ENCODE peak calls at places on chromosomes 1 and 21, in seven cellular contexts. X is HCT116, J is GM23248, N is PC-3, B is OCI-LY7, Y is GM23338, H is MM.1S. K is an unnamed sample.

GRCh38 chr1:234919061-234919755 is 209.4 kb downstream of the TOMM20 start:
- DNase-seq in X (no peak), J (no peak), N (no peak), B (no peak), Y (no peak), H (no peak), K (no peak)

GRCh38 chr1:110235181-110235838 is 25.2 kb downstream of the KCNC4 start:
- DNase-seq in X (no peak), J (no peak), N (no peak), B (no peak), Y (no peak), H (no peak), K (no peak)

GRCh38 chr1:32716312-32717126 is 13.9 kb upstream of the SYNC start:
- DNase-seq in X (peak), J (no peak), N (peak), B (peak), Y (peak), H (peak), K (peak)

GRCh38 chr1:15557594-15557993 is 27.3 kb downstream of the AGMAT start:
- DNase-seq in X (no peak), J (peak), N (no peak), B (no peak), Y (no peak), H (no peak), K (no peak)

GRCh38 chr1:83882906-83883305 is 116.0 kb downstream of the TTLL7 start:
- DNase-seq in X (peak), J (peak), N (peak), B (peak), Y (peak), H (no peak), K (peak)

GRCh38 chr1:247352175-247352574 is 20.5 kb upstream of the ZNF496 start:
- DNase-seq in X (no peak), J (no peak), N (peak), B (no peak), Y (no peak), H (no peak), K (no peak)

GRCh38 chr1:235806128-235806527 is 60.6 kb downstream of the LYST start:
- DNase-seq in X (no peak), J (no peak), N (no peak), B (no peak), Y (no peak), H (no peak), K (no peak)

GRCh38 chr1:71304125-71304524 is 223.3 kb upstream of the ZRANB2 start:
- DNase-seq in X (no peak), J (no peak), N (no peak), B (no peak), Y (no peak), H (no peak), K (no peak)

GRCh38 chr21:26072891-26073615 is 97.5 kb downstream of the APP start:
- DNase-seq in X (no peak), J (peak), N (no peak), B (no peak), Y (no peak), H (no peak), K (no peak)

GRCh38 chr1:170487503-170487902 is 44.5 kb upstream of the GORAB start:
- DNase-seq in X (no peak), J (no peak), N (no peak), B (no peak), Y (peak), H (no peak), K (no peak)

GRCh38 chr1:85943526-85943925 is 213.0 kb downstream of the COL24A1 start:
- DNase-seq in X (no peak), J (no peak), N (no peak), B (no peak), Y (no peak), H (no peak), K (no peak)

GRCh38 chr1:213376862-213377372 is 325.9 kb downstream of the RPS6KC1 start:
- DNase-seq in X (no peak), J (no peak), N (no peak), B (no peak), Y (peak), H (no peak), K (peak)

GRCh38 chr1:33758698-33759097 is 105.2 kb upstream of the HMGB4 start:
- DNase-seq in X (no peak), J (peak), N (no peak), B (no peak), Y (no peak), H (no peak), K (no peak)

GRCh38 chr1:183205196-183205781 is 19.2 kb downstream of the LAMC2 start:
- DNase-seq in X (no peak), J (peak), N (no peak), B (no peak), Y (no peak), H (no peak), K (no peak)

GRCh38 chr1:29998686-29999085 is 724.7 kb downstream of the MATN1 start:
- DNase-seq in X (no peak), J (no peak), N (no peak), B (no peak), Y (no peak), H (no peak), K (no peak)

GRCh38 chr1:226110249-226111108 is 48.0 kb downstream of the H3-3A start:
- DNase-seq in X (no peak), J (peak), N (peak), B (peak), Y (peak), H (peak), K (peak)

GRCh38 chr1:46757256-46757955 is 38.5 kb upstream of the EFCAB14 start:
- DNase-seq in X (no peak), J (peak), N (peak), B (no peak), Y (peak), H (no peak), K (no peak)

GRCh38 chr1:21594935-21595897 is 73.9 kb downstream of the RAP1GAP start:
- DNase-seq in X (peak), J (peak), N (peak), B (peak), Y (peak), H (peak), K (peak)

GRCh38 chr1:242605521-242605920 is 81.0 kb upstream of the PLD5 start:
- DNase-seq in X (no peak), J (no peak), N (peak), B (no peak), Y (no peak), H (no peak), K (no peak)

GRCh38 chr1:243956448-243956847 is 94.6 kb upstream of the ZBTB18 start:
- DNase-seq in X (no peak), J (peak), N (no peak), B (no peak), Y (no peak), H (no peak), K (no peak)

GRCh38 chr1:236280438-236281285 is 1.1 kb downstream of the ERO1B start:
- DNase-seq in X (no peak), J (no peak), N (peak), B (peak), Y (peak), H (peak), K (peak)

GRCh38 chr1:212816567-212817278 is 25.0 kb downstream of the TATDN3 start:
- DNase-seq in X (no peak), J (peak), N (peak), B (no peak), Y (no peak), H (no peak), K (no peak)

GRCh38 chr1:230342019-230342418 is 84.1 kb downstream of the PGBD5 start:
- DNase-seq in X (no peak), J (peak), N (no peak), B (no peak), Y (no peak), H (no peak), K (no peak)

GRCh38 chr1:234477373-234478151 is 1.4 kb downstream of the TARBP1 start:
- DNase-seq in X (no peak), J (peak), N (no peak), B (no peak), Y (no peak), H (no peak), K (no peak)

GRCh38 chr1:25073640-25074270 is 143.7 kb upstream of the RUNX3 start:
- DNase-seq in X (no peak), J (no peak), N (no peak), B (no peak), Y (no peak), H (no peak), K (peak)

GRCh38 chr21:31687108-31687507 is 27.6 kb downstream of the SOD1 start:
- DNase-seq in X (no peak), J (no peak), N (no peak), B (no peak), Y (no peak), H (no peak), K (no peak)

GRCh38 chr1:44050261-44050660 is 19.0 kb upstream of the SLC6A9 start:
- DNase-seq in X (no peak), J (no peak), N (peak), B (no peak), Y (no peak), H (no peak), K (no peak)

GRCh38 chr1:16207318-16208269 is 4.9 kb downstream of the ARHGEF19 start:
- DNase-seq in X (no peak), J (peak), N (no peak), B (no peak), Y (peak), H (no peak), K (peak)

GRCh38 chr1:246800800-246801199 is 76.6 kb downstream of the SCCPDH start:
- DNase-seq in X (no peak), J (no peak), N (no peak), B (no peak), Y (no peak), H (no peak), K (no peak)

GRCh38 chr1:86104606-86105532 is 51.7 kb downstream of the COL24A1 start:
- DNase-seq in X (no peak), J (no peak), N (peak), B (no peak), Y (no peak), H (no peak), K (peak)

GRCh38 chr1:164801791-164802572 is 243.0 kb downstream of the PBX1 start:
- DNase-seq in X (no peak), J (no peak), N (no peak), B (no peak), Y (no peak), H (no peak), K (no peak)

GRCh38 chr1:194618101-194618500 is 1431.7 kb upstream of the B3GALT2 start:
- DNase-seq in X (no peak), J (no peak), N (no peak), B (no peak), Y (no peak), H (no peak), K (no peak)

GRCh38 chr1:183022202-183023145 is 746 bp upstream of the LAMC1 start:
- DNase-seq in X (peak), J (peak), N (peak), B (peak), Y (peak), H (peak), K (peak)

GRCh38 chr1:151286619-151287340 is 4.7 kb downstream of the ZNF687 start:
- DNase-seq in X (no peak), J (no peak), N (no peak), B (no peak), Y (no peak), H (no peak), K (no peak)

GRCh38 chr1:107963601-107964396 is 1.2 kb downstream of the VAV3 start:
- DNase-seq in X (no peak), J (peak), N (no peak), B (peak), Y (peak), H (peak), K (peak)

GRCh38 chr1:153150846-153151245 is at the start of gene SPRR2G:
- DNase-seq in X (no peak), J (no peak), N (no peak), B (no peak), Y (no peak), H (no peak), K (no peak)

GRCh38 chr21:25273945-25274344 is 333.3 kb downstream of the MRPL39 start:
- DNase-seq in X (no peak), J (no peak), N (no peak), B (no peak), Y (no peak), H (no peak), K (no peak)

GRCh38 chr21:15775291-15775690 is 45.5 kb downstream of the USP25 start:
- DNase-seq in X (no peak), J (peak), N (no peak), B (no peak), Y (peak), H (no peak), K (no peak)

GRCh38 chr21:39041815-39042214 is 141.4 kb downstream of the PSMG1 start:
- DNase-seq in X (no peak), J (no peak), N (no peak), B (no peak), Y (no peak), H (no peak), K (no peak)

GRCh38 chr1:36172983-36173382 is 17.0 kb downstream of the MAP7D1 start:
- DNase-seq in X (no peak), J (peak), N (peak), B (no peak), Y (no peak), H (no peak), K (no peak)

GRCh38 chr1:240591552-240591951 is 20.4 kb downstream of the GREM2 start:
- DNase-seq in X (no peak), J (no peak), N (no peak), B (no peak), Y (no peak), H (no peak), K (no peak)

GRCh38 chr1:240591078-240591477 is 20.9 kb downstream of the GREM2 start:
- DNase-seq in X (no peak), J (no peak), N (no peak), B (no peak), Y (no peak), H (no peak), K (no peak)

GRCh38 chr1:240589585-240590110 is 22.3 kb downstream of the GREM2 start:
- DNase-seq in X (no peak), J (no peak), N (no peak), B (no peak), Y (no peak), H (no peak), K (no peak)

GRCh38 chr1:240582953-240583352 is 29.0 kb downstream of the GREM2 start:
- DNase-seq in X (no peak), J (peak), N (no peak), B (no peak), Y (no peak), H (no peak), K (no peak)

DNA sequence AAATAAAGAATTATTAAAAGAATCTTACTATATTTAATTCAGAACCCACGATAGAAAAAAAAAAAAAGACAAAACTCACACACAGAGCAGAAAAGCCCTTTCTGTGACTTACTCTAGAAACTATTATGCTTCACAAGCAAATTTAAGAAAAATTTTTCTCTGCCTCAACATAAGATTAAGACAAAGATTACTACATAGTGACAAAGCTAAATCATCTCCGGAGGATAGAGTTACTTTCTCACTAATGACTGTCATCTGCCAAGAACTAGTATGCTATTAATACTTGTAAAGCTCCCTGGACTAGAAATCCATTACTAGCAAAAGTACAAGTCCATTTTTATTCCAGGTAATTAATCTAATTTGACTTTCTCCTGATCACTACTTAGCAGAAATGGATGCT is 26.0 kb downstream of the GREM2 start:
- DNase-seq in X (no peak), J (peak), N (no peak), B (no peak), Y (no peak), H (no peak), K (no peak)
- H3K4me2 ChIP-seq in X (no peak), J (peak), N (no peak), B (no peak), Y (no peak), H (no peak), K (no peak)

DNA sequence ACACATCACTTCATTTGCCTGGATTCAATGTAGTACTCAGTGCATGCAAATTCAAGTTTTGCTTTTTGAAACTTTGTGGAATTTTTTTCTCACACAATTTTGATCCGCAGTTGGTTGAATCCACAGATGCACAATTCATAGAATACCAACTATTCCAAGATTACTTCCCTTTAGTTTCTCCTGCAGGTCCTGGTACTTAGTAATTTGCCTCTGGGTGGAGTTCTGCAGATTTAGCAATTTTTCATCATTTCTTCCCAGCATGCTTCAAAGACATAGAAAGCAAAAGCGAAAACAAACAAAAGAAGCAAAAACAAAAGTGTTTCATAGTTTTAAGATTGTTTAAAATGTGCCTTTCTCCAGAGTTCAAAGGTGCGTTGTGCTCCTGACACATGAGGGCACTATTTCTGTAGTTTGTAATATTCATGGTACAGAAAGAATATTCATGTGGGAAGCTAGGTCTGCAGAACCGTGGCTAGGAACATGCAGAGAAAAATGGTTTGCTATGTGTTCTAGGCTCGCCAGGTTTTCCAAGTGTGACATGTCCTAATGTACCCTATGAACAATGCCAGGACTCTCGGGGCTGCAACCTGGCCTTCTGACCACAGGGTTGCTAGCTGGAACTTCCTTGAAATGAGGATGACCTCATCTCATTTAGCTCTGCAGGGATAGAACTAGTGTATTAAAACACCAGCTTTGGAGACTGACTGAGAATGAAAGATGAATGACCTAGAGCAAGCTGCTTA is 30.0 kb upstream of the RCSD1 start:
- DNase-seq in X (peak), J (peak), N (peak), B (peak), Y (no peak), H (peak), K (peak)
- TF ChIP-seq EZH2phosphoT487 in X (no peak), J (no peak), N (no peak), B (no peak), Y (no peak), H (no peak), K (no peak)

DNA sequence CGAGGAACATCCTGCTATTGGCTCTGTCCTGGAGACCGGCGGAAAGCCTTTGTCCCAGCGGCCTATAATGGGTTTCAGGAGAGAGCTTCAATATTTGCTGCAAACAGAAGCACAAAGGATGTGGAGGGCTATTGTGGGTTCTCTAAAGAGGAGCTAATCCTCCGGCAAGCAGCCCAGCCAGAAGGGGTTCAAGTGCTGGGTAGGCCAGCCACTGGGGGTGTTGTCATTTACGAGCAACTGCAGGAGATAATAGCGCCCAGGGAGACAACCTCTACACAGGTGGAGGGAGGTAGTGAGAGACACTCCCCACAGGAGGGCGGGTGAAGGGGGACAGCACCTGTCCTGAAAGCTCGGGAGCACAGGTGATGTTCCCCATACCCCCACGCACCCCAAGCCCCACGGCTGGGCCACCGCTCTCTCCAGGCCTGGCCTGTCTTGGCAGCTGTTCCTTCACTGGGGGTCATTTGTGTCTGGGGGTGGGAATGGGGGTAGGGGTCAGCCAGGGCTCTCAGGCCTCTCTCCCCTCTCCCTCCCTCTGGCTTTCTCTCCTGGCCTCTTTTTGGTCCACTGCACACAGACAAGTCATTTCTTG is 21.9 kb upstream of the SLC26A9 start:
- DNase-seq in X (no peak), J (no peak), N (no peak), B (no peak), Y (no peak), H (no peak), K (no peak)
- H3K4me2 ChIP-seq in X (no peak), J (no peak), N (no peak), B (no peak), Y (no peak), H (no peak), K (no peak)

GRCh38 chr1:232047473-232047872 is 420.9 kb downstream of the DISC1 start:
- DNase-seq in X (peak), J (no peak), N (peak), B (no peak), Y (peak), H (no peak), K (no peak)
- TF ChIP-seq EZH2phosphoT487 in X (no peak), J (no peak), N (no peak), B (no peak), Y (no peak), H (no peak), K (no peak)

DNA sequence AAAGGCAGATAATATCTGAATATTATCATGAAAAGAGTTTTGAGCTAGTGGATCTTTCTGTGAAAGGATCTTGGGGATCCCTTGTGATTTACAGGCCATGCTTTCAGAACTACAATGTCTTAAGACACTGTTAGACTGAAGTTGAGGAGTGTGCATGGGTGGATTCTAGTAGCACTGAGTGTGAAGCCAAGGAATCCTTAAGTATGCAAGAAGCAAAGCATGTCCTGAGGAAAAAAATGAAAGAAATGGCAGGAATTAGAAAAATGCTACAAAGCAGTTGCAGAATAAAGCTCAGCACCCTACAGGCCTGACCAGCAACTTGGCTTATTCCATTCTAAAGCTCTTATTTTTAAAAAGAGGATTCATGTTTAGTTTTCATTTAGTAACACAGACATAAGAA is 11.9 kb downstream of the STX6 start:
- DNase-seq in X (no peak), J (peak), N (no peak), B (no peak), Y (no peak), H (no peak), K (no peak)
- H3K4me2 ChIP-seq in X (no peak), J (peak), N (no peak), B (no peak), Y (peak), H (no peak), K (no peak)